ENCODE peak calls at places on chromosomes 7 and 10, in five cellular contexts. R, A, I, Q and T are unnamed samples.

GRCh38 chr7:13055732-13056369 is 368.4 kb downstream of the ARL4A start:
- DNase-seq in A (no peak), Q (no peak), I (no peak), R (no peak), T (no peak)

GRCh38 chr10:74851834-74852233 is 25.4 kb downstream of the KAT6B start:
- DNase-seq in R (no peak), A (no peak), I (no peak), Q (no peak), T (no peak)

GRCh38 chr7:101901661-101902491 is 84.5 kb downstream of the CUX1 start:
- DNase-seq in Q (no peak), A (no peak), I (peak; percentile 48), R (no peak), T (no peak)

GRCh38 chr10:96890172-96890513 is 58.0 kb downstream of the LCOR start:
- DNase-seq in A (no peak), Q (no peak), R (no peak), I (no peak), T (no peak)

GRCh38 chr7:27237735-27238334 is 4.8 kb upstream of the EVX1 start:
- DNase-seq in Q (no peak), A (no peak), I (no peak), R (no peak), T (no peak)

GRCh38 chr7:20597339-20597738 is 18.1 kb upstream of the ABCB5 start:
- DNase-seq in R (no peak), I (no peak), Q (no peak), A (no peak), T (no peak)

GRCh38 chr7:102872460-102872859 is 40.3 kb upstream of the LRRC17 start:
- DNase-seq in I (no peak), R (no peak), Q (no peak), A (no peak), T (no peak)

GRCh38 chr7:140478361-140479061 is 794 bp downstream of the MKRN1 start:
- DNase-seq in R (no peak), I (peak; percentile 73), Q (peak; percentile 79), A (peak; percentile 71), T (peak; percentile 70)

GRCh38 chr10:61923210-61924024 is 21.9 kb downstream of the ARID5B start:
- DNase-seq in R (no peak), Q (no peak), I (no peak), A (no peak), T (no peak)

GRCh38 chr7:24715661-24716479 is 41.4 kb downstream of the GSDME start:
- DNase-seq in I (no peak), A (no peak), Q (no peak), R (peak; percentile 53), T (no peak)

GRCh38 chr7:13032524-13032923 is 345.1 kb downstream of the ARL4A start:
- DNase-seq in R (no peak), I (no peak), Q (no peak), A (no peak), T (no peak)

GRCh38 chr10:131870831-131871672 is 29.8 kb upstream of the PPP2R2D start:
- DNase-seq in R (no peak), Q (no peak), A (peak; percentile 30), I (no peak), T (no peak)

GRCh38 chr10:44395396-44395795 is 10.5 kb upstream of the CXCL12 start:
- DNase-seq in R (no peak), Q (no peak), I (no peak), A (peak; percentile 45), T (no peak)

GRCh38 chr10:18542832-18543231 is 108.6 kb downstream of the NSUN6 start:
- DNase-seq in Q (no peak), R (no peak), I (no peak), A (no peak), T (no peak)

GRCh38 chr7:101686030-101686429 is 56.9 kb upstream of the MYL10 start:
- DNase-seq in R (no peak), Q (no peak), A (no peak), I (no peak), T (no peak)

GRCh38 chr7:1531263-1531978 is 919 bp downstream of the MAFK start:
- DNase-seq in R (no peak), Q (no peak), A (no peak), I (peak; percentile 78), T (no peak)

GRCh38 chr10:602391-603005 is 87.0 kb downstream of the DIP2C start:
- DNase-seq in A (peak; percentile 36), Q (no peak), I (no peak), R (no peak), T (no peak)

GRCh38 chr10:93493162-93493561 is 3.2 kb upstream of the CEP55 start:
- DNase-seq in R (no peak), I (no peak), A (no peak), Q (no peak), T (no peak)

DNA sequence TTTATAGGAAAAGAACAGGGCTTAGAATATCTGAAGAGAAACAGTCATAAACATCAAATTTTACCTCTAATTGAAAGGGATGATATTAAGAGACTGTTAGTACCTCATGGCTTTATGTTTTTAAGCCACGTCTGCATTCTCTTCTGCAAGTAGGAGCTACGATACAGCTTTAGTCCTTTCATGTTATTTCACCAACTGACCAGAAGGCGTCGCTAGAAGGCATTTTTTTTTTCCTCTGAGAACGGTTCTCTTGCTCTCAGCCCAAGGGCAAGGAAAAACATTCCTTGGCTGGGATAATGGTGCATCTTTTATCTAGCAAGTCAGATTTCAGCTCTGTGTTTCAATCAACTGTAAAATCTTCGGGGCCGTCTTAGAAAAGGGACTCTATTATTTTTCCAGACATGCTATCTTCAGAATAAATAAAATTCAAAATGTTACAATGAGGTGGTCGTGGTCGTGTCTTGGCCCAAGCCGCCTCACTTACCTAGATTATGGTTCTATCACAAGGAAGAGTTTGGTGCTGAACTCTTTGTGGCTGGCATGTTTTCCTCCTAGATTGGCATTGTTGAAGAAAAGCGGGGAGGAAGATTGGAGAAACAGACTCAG is 41.6 kb upstream of the LYZL2 start:
- DNase-seq in Q (no peak), R (peak; percentile 24), I (no peak), A (no peak), T (no peak)
- TF ChIP-seq CTCF in Q (peak; percentile 71), R (peak; percentile 73), I (peak; percentile 58), A (peak; percentile 81), T (peak; percentile 87)

GRCh38 chr7:126790763-126791162 is 462.0 kb downstream of the GRM8 start:
- DNase-seq in I (no peak), A (no peak), Q (no peak), R (no peak), T (no peak)
- TF ChIP-seq CTCF in I (no peak), A (no peak), Q (no peak), R (no peak), T (peak; percentile 65)

GRCh38 chr7:118586248-118586647 is 361.7 kb downstream of the ANKRD7 start:
- DNase-seq in I (no peak), Q (no peak), R (no peak), A (no peak), T (no peak)

DNA sequence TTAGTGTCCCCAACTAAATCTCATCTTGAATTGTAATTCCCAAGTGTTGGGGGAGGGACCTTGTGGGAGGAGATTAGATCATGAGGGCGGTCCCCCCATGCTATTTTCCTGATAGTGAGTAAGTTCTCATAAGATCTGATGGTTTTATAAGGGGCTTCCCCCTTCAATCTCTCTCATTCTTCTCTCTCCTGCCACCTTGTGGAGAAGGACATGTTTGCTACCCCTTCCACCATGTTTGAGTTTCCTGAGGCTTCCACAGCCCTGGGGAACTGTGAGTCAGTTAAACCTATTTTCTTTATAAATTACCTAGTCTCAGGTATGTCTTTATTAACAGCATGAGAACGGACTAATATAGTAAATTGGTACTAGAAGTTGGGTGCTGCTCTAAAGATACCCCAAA is 365.6 kb downstream of the ANKRD7 start:
- DNase-seq in A (no peak), Q (no peak), R (peak; percentile 34), I (no peak), T (peak; percentile 37)
- TF ChIP-seq CTCF in A (peak; percentile 19), Q (no peak), R (peak; percentile 18), I (no peak), T (peak; percentile 66)

DNA sequence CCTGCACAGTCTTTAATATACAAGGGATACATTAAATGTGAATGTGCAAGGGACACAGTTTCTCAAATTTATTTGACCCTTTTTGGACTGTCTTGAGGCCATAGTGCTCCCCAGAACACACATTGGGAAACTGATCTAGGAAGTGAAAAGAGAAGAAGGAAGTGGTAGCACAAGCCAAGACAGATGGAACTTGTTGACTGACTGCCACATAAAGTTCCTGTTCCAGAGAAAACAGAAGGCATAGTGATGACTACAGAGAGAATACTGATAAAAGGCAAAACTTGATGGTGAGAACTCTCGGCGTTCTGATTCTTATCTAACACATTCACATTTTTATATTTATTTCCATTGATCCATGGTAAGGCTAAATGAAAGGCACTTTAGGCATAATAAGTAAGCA is 1216.4 kb downstream of the CNTNAP2 start:
- DNase-seq in A (no peak), Q (no peak), R (no peak), I (no peak), T (no peak)
- TF ChIP-seq CTCF in A (no peak), Q (no peak), R (no peak), I (no peak), T (no peak)

DNA sequence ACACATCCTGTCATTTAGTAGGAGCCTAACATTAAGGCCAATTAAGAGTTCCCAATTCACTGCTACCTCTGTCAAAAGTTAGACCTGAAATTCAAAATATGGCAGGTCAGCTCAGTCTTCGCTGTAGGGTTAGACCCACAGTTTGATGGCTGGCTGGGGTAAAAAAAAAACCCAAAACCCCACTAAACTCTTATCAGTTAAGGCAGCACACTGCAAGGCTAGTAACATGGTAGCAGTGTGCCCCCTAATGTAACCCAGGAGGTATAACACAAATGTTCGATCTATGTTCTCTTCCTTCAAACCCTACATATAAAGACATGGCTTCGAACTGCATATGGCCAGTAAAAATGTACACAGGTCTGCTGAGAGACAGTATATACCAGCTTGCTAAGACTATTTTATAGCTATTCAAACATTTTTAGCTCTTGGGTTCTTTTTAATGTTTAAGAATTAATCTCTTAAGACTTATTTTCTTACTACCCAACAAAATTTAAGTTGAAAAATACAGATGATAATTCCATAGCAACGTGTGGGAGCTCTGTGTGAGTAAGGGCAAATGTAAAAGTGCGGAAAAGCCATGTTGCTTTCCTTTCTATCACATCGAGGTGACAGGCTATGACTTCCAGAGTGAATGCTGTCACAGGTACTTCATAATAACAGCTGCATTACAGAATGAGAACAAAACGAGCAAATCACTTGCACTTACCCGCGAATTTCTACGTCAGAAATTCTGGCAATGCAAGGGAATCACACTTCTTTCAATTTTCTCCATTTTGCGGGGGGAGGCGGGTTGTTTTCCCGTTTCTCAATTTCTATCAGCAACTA is 168.4 kb upstream of the IMMP2L start:
- DNase-seq in A (no peak), R (no peak), Q (no peak), I (no peak), T (no peak)
- TF ChIP-seq CTCF in A (peak; percentile 15), R (peak; percentile 27), Q (no peak), I (no peak), T (peak; percentile 63)

GRCh38 chr10:120327671-120328070 is 129.4 kb upstream of the PLPP4 start:
- DNase-seq in I (no peak), R (no peak), A (no peak), Q (no peak), T (peak; percentile 21)

GRCh38 chr10:120328647-120329046 is 128.4 kb upstream of the PLPP4 start:
- DNase-seq in Q (no peak), A (no peak), R (no peak), I (no peak), T (no peak)
- TF ChIP-seq CTCF in Q (no peak), A (no peak), R (no peak), I (no peak), T (no peak)

GRCh38 chr10:109650228-109650627 is 273.1 kb downstream of the XPNPEP1 start:
- DNase-seq in R (no peak), A (no peak), I (no peak), Q (no peak), T (no peak)

GRCh38 chr10:109647627-109648026 is 275.7 kb downstream of the XPNPEP1 start:
- DNase-seq in A (no peak), R (no peak), Q (no peak), I (no peak), T (no peak)
- TF ChIP-seq CTCF in A (no peak), R (no peak), Q (no peak), I (no peak), T (no peak)